ENCODE peak calls at places on chromosome 12, in five cellular contexts. Z is IMR-90, C is mesendoderm, P is neuronal stem cell, S is H1. M is an unnamed sample.

GRCh38 chr12:92582466-92582865 is 120.3 kb upstream of the PLEKHG7 start:
- DNase-seq in Z (no peak), C (no peak), P (no peak), S (no peak), M (no peak)

GRCh38 chr12:128008341-128008740 is 258.6 kb upstream of the TMEM132C start:
- DNase-seq in Z (no peak), C (no peak), P (no peak), S (no peak), M (peak; percentile 29)

GRCh38 chr12:45232771-45233372 is 17.0 kb downstream of the ANO6 start:
- DNase-seq in Z (peak; percentile 98), C (peak; percentile 91), P (no peak), S (no peak), M (peak; percentile 99)

GRCh38 chr12:106333010-106333409 is 24.5 kb upstream of the POLR3B start:
- DNase-seq in Z (no peak), C (no peak), P (no peak), S (no peak), M (no peak)

GRCh38 chr12:12017798-12018197 is 52.9 kb upstream of the BCL2L14 start:
- DNase-seq in Z (no peak), C (peak; percentile 61), P (peak; percentile 18), S (peak; percentile 59), M (no peak)

GRCh38 chr12:47885566-47885965 is 19.2 kb downstream of the VDR start:
- DNase-seq in Z (no peak), C (no peak), P (no peak), S (no peak), M (no peak)

GRCh38 chr12:126069549-126070165 is 1004.4 kb downstream of the AACS start:
- DNase-seq in Z (peak; percentile 13), C (peak; percentile 82), P (peak; percentile 76), S (peak; percentile 90), M (peak; percentile 26)

GRCh38 chr12:8675471-8676083 is 13.0 kb upstream of the MFAP5 start:
- DNase-seq in Z (no peak), C (no peak), P (no peak), S (no peak), M (no peak)

GRCh38 chr12:38139456-38139855 is 177.1 kb upstream of the ALG10B start:
- DNase-seq in Z (no peak), C (no peak), P (no peak), S (no peak), M (no peak)

DNA sequence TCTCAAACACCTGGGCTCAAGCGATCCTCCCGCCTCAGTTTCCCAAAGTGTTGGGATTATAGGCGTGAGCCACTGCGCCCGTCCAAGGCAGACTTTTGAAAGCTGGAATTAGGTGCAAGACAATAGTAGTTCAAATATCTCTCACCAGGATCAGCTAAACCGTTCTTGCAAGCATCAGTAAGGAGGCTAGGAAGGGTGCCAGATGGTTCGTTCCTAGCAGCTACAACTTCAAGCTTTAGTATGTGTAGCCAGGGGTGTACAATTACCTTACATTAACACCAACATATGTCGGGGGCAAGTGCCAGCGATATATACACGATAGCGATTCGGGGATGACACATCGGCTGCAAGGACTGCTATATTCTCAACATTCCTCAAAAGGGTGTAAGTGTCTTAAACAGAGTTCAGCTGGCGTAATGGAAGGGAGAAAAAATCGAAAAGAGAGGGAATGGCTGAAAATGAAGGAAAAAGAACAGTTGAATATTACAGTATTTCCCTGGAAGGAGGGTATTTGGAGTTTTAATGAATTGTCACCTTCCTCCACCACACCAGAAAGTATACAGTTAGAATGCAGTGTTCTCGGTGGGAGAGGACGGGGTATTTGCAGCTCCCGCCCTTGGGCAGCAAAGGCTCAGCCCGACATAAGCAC is 615 bp downstream of the LIMA1 start:
- DNase-seq in Z (peak; percentile 77), C (no peak), P (no peak), S (no peak), M (peak; percentile 46)
- H3K4ac ChIP-seq in Z (peak overlapping the region; percentile 73), C (no peak overlapping the region), P (no peak overlapping the region), S (no peak overlapping the region), M (peak overlapping the region; percentile 73)

GRCh38 chr12:122988036-122988435 is 7.6 kb downstream of the ARL6IP4 start:
- DNase-seq in Z (no peak), C (no peak), P (no peak), S (no peak), M (no peak)
- H3K36me3 ChIP-seq in Z (peaks cover 43% of the 10 kb centered on the region), C (no peaks in the 10 kb centered on the region), P (peaks cover 22% of the 10 kb centered on the region), S (peaks cover 5% of the 10 kb centered on the region), M (peaks cover 64% of the 10 kb centered on the region)

DNA sequence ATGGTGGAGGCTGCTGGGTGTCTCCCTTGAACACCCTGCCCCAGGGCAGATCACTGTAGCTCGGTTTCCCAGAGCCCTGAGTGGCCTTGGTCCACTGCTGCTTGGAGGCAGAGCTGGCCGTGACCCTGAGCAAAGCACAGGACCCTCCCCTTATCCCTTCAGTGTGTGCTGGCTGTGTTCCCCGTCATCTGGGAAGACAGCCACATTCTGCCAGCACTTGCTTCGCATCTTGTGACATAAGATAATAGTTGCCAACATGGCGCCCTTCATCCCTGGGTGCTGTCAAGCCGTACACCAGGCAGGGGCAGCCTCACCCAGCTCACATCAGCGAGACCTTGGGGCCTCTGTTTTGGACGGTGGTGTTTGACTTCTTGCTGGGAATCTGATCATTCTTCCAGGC is 12.1 kb upstream of the ALDH2 start:
- DNase-seq in Z (no peak), C (no peak), P (no peak), S (no peak), M (no peak)
- H3K18ac ChIP-seq in Z (no peak overlapping the region), C (no peak overlapping the region), P (no peak overlapping the region), S (no peak overlapping the region), M (no peak overlapping the region)

DNA sequence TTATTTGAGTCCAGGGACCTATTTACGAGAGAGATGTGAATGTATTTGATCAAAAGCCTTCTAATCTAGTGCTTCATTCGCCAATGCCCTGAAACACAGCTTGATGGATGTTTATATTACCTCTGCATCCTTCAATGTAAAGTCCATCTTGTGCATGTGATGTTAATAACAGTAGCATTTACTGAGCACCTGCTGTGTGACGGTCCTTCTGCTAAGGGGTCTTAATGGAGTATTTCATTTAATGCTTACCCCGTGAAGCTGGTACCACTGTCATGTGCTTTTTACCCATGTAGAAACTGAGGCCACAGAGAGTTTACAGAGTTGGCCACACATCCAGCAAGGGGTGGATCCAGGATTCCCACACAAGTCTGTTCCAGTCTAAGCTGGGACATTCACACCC is 237.3 kb downstream of the ADGRD1 start:
- DNase-seq in Z (no peak), C (no peak), P (no peak), S (no peak), M (no peak)
- H3K4ac ChIP-seq in Z (no peak overlapping the region), C (no peak overlapping the region), P (no peak overlapping the region), S (no peak overlapping the region), M (no peak overlapping the region)

GRCh38 chr12:95498968-95499367 is 25.0 kb downstream of the METAP2 start:
- DNase-seq in Z (no peak), C (no peak), P (no peak), S (no peak), M (no peak)
- H3K36me3 ChIP-seq in Z (peaks cover 38% of the 10 kb centered on the region), C (peaks cover 5% of the 10 kb centered on the region), P (peaks cover 98% of the 10 kb centered on the region), S (peaks cover 68% of the 10 kb centered on the region), M (peaks cover 26% of the 10 kb centered on the region)

DNA sequence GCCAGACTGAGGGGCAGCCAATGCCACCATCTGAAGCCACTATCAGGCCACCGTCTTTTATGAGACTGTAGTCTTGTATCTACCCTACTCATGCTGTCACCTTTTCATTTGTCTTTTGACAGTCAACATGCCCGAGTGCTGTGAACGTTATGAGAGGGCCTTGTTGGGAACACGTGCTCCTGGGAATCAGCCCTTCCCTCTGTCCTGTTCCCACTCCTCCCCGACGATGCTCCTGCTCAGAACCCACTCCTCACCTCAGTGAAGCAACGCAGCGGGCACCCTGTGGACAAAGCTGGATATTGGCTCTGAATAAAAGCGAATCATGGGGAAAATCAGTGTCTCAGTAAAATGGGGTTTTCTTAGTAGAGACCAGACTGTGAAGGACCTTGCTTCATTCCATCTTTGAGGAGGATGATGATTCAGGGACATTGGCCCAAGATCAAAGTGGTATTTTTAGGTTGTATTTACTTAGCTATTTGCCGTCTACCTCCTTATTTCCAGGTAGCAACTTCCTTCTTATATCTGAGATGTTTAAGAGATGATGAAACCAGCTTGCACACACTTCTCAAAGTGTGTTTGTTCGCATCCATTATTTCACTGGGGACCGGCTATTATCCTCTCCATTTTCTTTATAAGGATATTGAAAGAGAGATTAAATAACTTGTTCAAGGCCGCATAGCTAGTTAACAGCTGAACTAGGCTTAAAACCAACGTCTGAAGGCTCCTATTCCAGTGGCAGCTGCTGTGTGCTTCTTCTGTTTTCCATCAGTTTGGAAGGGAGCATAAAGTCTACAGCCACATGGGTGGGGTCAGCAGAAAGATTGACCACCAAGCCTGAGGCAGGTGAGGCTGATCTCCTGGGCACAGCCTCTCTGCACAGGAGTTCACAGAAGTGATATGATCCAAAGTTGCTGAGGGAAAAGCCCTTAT is 43.9 kb upstream of the CTDSP2 start:
- DNase-seq in Z (peak; percentile 55), C (no peak), P (no peak), S (no peak), M (no peak)
- H3K18ac ChIP-seq in Z (peak overlapping the region; percentile 74), C (no peak overlapping the region), P (no peak overlapping the region), S (no peak overlapping the region), M (peak overlapping the region; percentile 67)

GRCh38 chr12:14283489-14284144 is 81.9 kb upstream of the ATF7IP start:
- DNase-seq in Z (no peak), C (peak; percentile 48), P (no peak), S (no peak), M (no peak)

GRCh38 chr12:14280921-14281320 is 84.6 kb upstream of the ATF7IP start:
- DNase-seq in Z (no peak), C (no peak), P (no peak), S (no peak), M (no peak)

GRCh38 chr12:14281539-14281938 is 83.9 kb upstream of the ATF7IP start:
- DNase-seq in Z (peak; percentile 13), C (no peak), P (no peak), S (no peak), M (no peak)

GRCh38 chr12:14279845-14280244 is 85.6 kb upstream of the ATF7IP start:
- DNase-seq in Z (no peak), C (no peak), P (no peak), S (no peak), M (no peak)

DNA sequence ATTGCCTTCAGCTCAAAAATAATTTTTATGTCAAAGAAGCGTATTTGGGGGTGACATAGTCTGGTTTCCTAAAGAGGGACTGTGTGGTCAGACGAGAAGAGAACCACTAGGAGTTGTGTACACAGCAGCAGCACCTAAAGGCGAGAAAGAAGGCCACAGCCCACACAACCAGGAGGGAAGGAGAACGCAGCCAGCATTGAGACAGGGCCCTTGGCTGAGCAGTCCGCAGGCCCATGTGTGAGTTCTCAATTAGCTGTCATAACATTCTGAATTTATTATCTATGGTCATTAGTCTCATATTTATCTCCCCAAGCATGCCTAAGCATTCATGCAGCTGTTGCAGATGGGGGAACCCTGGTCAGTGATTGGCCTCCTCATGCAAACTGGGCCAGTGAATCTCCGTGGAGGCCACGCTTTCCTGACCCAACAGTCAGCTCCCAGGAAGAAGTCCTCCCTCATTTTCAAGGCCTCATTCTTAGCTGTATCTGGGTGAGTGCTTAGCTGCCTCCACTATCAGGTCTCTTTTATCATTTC is 81.2 kb upstream of the ATF7IP start:
- DNase-seq in Z (peak; percentile 10), C (peak; percentile 54), P (no peak), S (no peak), M (peak; percentile 7)
- H3K4ac ChIP-seq in Z (no peak overlapping the region), C (peak overlapping the region; percentile 48), P (no peak overlapping the region), S (no peak overlapping the region), M (no peak overlapping the region)